ENCODE peak calls at places on chromosomes 3 and 15, in eight cellular contexts. N, O, H, C, I, X, D and L are unnamed samples.

GRCh38 chr15:30043211-30043655 is 39.5 kb upstream of the GOLGA8J start:
- DNase-seq in N (no peak), O (peak; percentile 51), H (no peak), C (no peak), I (no peak), X (no peak), D (peak; percentile 59), L (no peak)

GRCh38 chr15:80967451-80967850 is 22.2 kb downstream of the MESD start:
- DNase-seq in N (peak; percentile 68), O (peak; percentile 62), H (peak; percentile 25), C (no peak), I (no peak), X (no peak), D (peak; percentile 30), L (no peak)

GRCh38 chr15:23038741-23039150 is 623 bp downstream of the TUBGCP5 start:
- DNase-seq in N (no peak), O (peak; percentile 70), H (no peak), C (no peak), I (no peak), X (no peak), D (peak; percentile 60), L (no peak)

GRCh38 chr3:194637066-194637465 is 3.8 kb upstream of the TMEM44 start:
- DNase-seq in N (no peak), O (peak; percentile 18), H (no peak), C (no peak), I (no peak), X (no peak), D (no peak), L (no peak)

GRCh38 chr3:111246967-111247760 is 175.5 kb downstream of the NECTIN3 start:
- DNase-seq in N (no peak), O (peak; percentile 91), H (no peak), C (no peak), I (no peak), X (no peak), D (peak; percentile 33), L (no peak)

GRCh38 chr3:46684881-46685280 is 8.6 kb downstream of the ALS2CL start:
- DNase-seq in N (no peak), O (no peak), H (no peak), C (no peak), I (no peak), X (no peak), D (no peak), L (no peak)

GRCh38 chr3:8606666-8607065 is 37.9 kb downstream of the SSUH2 start:
- DNase-seq in N (no peak), O (peak; percentile 27), H (no peak), C (no peak), I (no peak), X (no peak), D (no peak), L (no peak)

GRCh38 chr3:149610351-149611105 is 47.3 kb downstream of the WWTR1 start:
- DNase-seq in N (no peak), O (no peak), H (no peak), C (no peak), I (no peak), X (no peak), D (peak; percentile 33), L (no peak)

GRCh38 chr3:10783360-10784346 is 32.4 kb upstream of the SLC6A11 start:
- DNase-seq in N (peak; percentile 67), O (peak; percentile 48), H (peak; percentile 27), C (no peak), I (peak; percentile 33), X (peak; percentile 44), D (peak; percentile 26), L (no peak)

GRCh38 chr3:75906555-75907112 is 121.3 kb upstream of the ZNF717 start:
- DNase-seq in N (peak; percentile 88), O (peak; percentile 26), H (peak; percentile 80), C (peak; percentile 55), I (peak; percentile 57), X (no peak), D (peak; percentile 57), L (peak; percentile 84)

GRCh38 chr3:10198761-10199688 is 34.3 kb downstream of the IRAK2 start:
- DNase-seq in N (no peak), O (peak; percentile 96), H (no peak), C (no peak), I (no peak), X (peak; percentile 72), D (peak; percentile 33), L (no peak)

GRCh38 chr3:25429960-25430941 is 2.2 kb downstream of the RARB start:
- DNase-seq in N (no peak), O (peak; percentile 57), H (no peak), C (no peak), I (no peak), X (no peak), D (no peak), L (no peak)

DNA sequence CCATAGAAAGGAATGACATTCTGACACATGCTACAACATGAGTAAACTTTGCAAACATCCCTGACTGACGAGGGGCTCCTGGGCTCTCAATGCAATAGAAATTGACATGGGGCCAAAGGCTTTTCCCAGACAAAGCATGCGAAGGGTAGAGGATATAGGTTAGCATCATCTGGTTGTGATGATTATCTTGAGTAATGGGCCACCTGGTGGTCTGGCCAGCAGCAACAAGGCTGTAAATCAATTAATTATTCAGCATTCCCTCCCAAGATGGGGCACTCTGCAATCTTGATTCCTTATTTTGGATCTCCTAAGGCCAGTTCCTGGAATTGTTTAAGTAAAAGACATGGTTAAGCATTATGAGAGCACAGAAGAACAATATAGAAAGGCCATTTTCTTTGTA is 99.2 kb downstream of the AGBL1 start:
- DNase-seq in N (peak; percentile 62), O (no peak), H (no peak), C (no peak), I (no peak), X (no peak), D (no peak), L (peak; percentile 21)
- TF ChIP-seq CTCF in N (peak; percentile 67), O (no peak), H (no peak), C (peak; percentile 12), I (no peak), X (no peak), D (no peak), L (peak; percentile 58)

GRCh38 chr15:31365655-31366127 is 39.1 kb downstream of the KLF13 start:
- DNase-seq in N (peak; percentile 82), O (peak; percentile 93), H (peak; percentile 66), C (peak; percentile 35), I (peak; percentile 35), X (peak; percentile 78), D (peak; percentile 93), L (peak; percentile 79)
- TF ChIP-seq CTCF in N (peak; percentile 44), O (peak; percentile 54), H (peak; percentile 14), C (peak; percentile 48), I (peak; percentile 46), X (peak; percentile 51), D (peak; percentile 51), L (no peak)

GRCh38 chr15:62125763-62126162 is 39.3 kb downstream of the C2CD4B start:
- DNase-seq in N (no peak), O (peak; percentile 75), H (no peak), C (no peak), I (no peak), X (no peak), D (peak; percentile 53), L (no peak)
- TF ChIP-seq CTCF in N (no peak), O (peak; percentile 71), H (no peak), C (peak; percentile 17), I (peak; percentile 39), X (no peak), D (peak; percentile 57), L (no peak)

GRCh38 chr15:59029554-59029953 is 42.1 kb downstream of the RNF111 start:
- DNase-seq in N (no peak), O (no peak), H (no peak), C (no peak), I (no peak), X (no peak), D (no peak), L (no peak)
- TF ChIP-seq CTCF in N (no peak), O (no peak), H (no peak), C (no peak), I (no peak), X (no peak), D (no peak), L (no peak)

DNA sequence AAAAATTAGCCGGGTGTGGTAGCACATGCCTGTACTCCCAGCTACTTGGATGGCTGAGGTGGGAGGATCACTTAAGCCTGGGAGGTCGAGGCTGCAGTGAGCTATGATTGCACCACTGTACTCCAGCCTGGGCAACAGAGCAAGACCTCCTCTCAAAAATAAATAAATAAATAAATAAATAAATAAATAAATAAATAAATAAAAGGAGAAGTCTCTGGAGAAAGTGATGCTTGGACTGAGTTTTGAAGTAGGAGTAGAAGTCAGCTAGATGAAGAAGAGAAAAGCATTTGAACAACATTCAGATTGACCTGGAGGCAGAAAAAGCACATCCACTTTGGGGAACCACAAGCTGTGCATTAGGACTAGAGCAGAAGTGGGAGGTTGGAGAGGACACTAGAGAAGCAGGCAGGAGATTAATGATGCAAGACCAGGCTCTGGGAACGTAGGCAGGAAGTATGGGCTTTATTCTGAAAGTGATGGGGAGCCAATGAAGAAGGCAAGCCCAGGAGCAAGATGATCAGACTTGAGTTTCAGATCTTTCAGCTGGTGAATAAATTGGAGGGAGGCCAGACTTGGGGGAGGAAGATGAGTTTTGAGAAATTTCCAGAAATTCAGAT is 48.7 kb downstream of the KLHL6 start:
- DNase-seq in N (no peak), O (no peak), H (no peak), C (no peak), I (no peak), X (no peak), D (no peak), L (no peak)
- TF ChIP-seq CTCF in N (no peak), O (no peak), H (no peak), C (no peak), I (no peak), X (no peak), D (no peak), L (no peak)

GRCh38 chr3:17974206-17974841 is 231.9 kb upstream of the TBC1D5 start:
- DNase-seq in N (no peak), O (peak; percentile 27), H (no peak), C (no peak), I (no peak), X (no peak), D (peak; percentile 4), L (no peak)
- TF ChIP-seq CTCF in N (peak; percentile 15), O (peak; percentile 37), H (peak; percentile 9), C (peak; percentile 22), I (peak; percentile 43), X (no peak), D (peak; percentile 32), L (no peak)

DNA sequence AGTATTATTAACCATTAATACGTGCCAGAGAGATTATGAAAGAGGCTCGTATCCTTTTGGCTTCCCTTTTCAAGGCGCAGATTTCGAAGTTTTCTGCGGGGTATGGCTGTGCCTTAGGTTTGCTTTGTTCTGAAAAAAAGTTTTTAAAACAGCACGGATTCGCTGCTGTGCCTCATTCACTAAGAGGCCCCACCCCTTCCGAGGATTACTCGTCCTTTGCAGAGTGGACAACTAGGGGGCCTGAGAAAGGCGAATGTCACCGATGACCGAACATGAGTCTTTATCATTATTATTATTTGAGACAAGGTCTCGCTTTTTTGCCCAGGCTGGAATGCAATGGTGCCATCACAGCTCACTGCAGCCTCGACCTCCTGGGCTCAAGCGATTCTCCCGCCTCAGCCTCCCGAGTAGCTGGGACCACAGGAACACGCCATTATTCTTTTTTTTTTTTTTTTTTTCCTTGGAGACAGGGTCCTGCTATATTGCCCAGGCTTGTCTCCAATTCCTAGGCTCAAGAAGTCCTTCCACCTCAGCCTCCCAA is 684 bp upstream of the RPS27L start:
- DNase-seq in N (peak; percentile 75), O (peak; percentile 86), H (peak; percentile 49), C (peak; percentile 30), I (peak; percentile 50), X (peak; percentile 65), D (peak; percentile 87), L (peak; percentile 39)
- TF ChIP-seq CTCF in N (no peak), O (peak; percentile 28), H (no peak), C (peak; percentile 30), I (peak; percentile 27), X (no peak), D (peak; percentile 36), L (no peak)